ENCODE peak calls at places on chromosomes 3 and 15, in nine cellular contexts. W is activated CD8-positive, alpha-beta memory T cell treated with anti-CD3 and anti-CD28 coated beads for 48 hours; Q is B cell; X is colonic mucosa; P is AG04449; I is GM19239; R is Caco-2; S is CD4-positive, CD25-positive, alpha-beta regulatory T cell; K is adrenal gland. L is an unnamed sample.

GRCh38 chr3:117734431-117734830 is 1024.9 kb downstream of the TUSC7 start:
- DNase-seq in X (no peak), W (no peak), Q (no peak), R (no peak), I (no peak), S (no peak), P (peak; percentile 47), K (no peak), L (no peak)

GRCh38 chr3:114527036-114527644 is 233.3 kb downstream of the TIGIT start:
- DNase-seq in S (peak; percentile 4), I (no peak), X (no peak), K (no peak), W (no peak), R (peak; percentile 5), P (no peak), Q (no peak), L (no peak)

GRCh38 chr3:69105320-69105719 is 17.1 kb downstream of the LMOD3 start:
- DNase-seq in P (no peak), R (no peak), Q (no peak), K (no peak), I (no peak), W (no peak), S (no peak), X (no peak), L (no peak)

GRCh38 chr15:32877201-32877600 is 159.4 kb downstream of the GREM1 start:
- DNase-seq in Q (no peak), P (no peak), W (no peak), X (no peak), K (no peak), S (no peak), I (no peak), R (no peak), L (no peak)

GRCh38 chr3:61704807-61705206 is 143.4 kb downstream of the PTPRG start:
- DNase-seq in S (no peak), X (no peak), K (no peak), P (no peak), R (no peak), I (no peak), W (no peak), Q (no peak), L (no peak)

GRCh38 chr3:173217127-173217526 is 76.1 kb upstream of the SPATA16 start:
- DNase-seq in R (no peak), W (no peak), S (no peak), P (no peak), Q (no peak), K (no peak), X (no peak), I (no peak), L (no peak)

GRCh38 chr3:188863999-188864406 is 307.8 kb upstream of the TPRG1 start:
- DNase-seq in P (peak; percentile 71), Q (no peak), W (no peak), R (no peak), K (no peak), I (no peak), X (no peak), S (no peak), L (no peak)

GRCh38 chr3:142209655-142210054 is 15.7 kb downstream of the GK5 start:
- DNase-seq in R (no peak), X (peak; percentile 54), W (no peak), P (peak; percentile 40), K (peak; percentile 82), Q (no peak), I (no peak), S (no peak), L (no peak)

GRCh38 chr15:42159381-42160015 is 3.1 kb upstream of the PLA2G4F start:
- DNase-seq in S (no peak), Q (no peak), K (peak; percentile 69), P (no peak), I (no peak), X (no peak), W (no peak), R (no peak), L (no peak)

GRCh38 chr3:51721062-51721745 is 14.3 kb downstream of the GRM2 start:
- DNase-seq in P (no peak), S (peak; percentile 24), X (no peak), K (no peak), Q (no peak), W (no peak), R (no peak), I (no peak), L (no peak)

GRCh38 chr15:43796566-43796965 is 3.5 kb downstream of the SERINC4 start:
- DNase-seq in K (no peak), I (no peak), S (no peak), P (no peak), R (no peak), X (no peak), W (no peak), Q (no peak), L (no peak)

GRCh38 chr15:96304839-96305238 is 25.7 kb upstream of the NR2F2 start:
- DNase-seq in I (no peak), X (no peak), Q (no peak), K (no peak), W (no peak), P (no peak), S (no peak), R (no peak), L (no peak)

GRCh38 chr3:87595798-87596197 is 319.4 kb upstream of the POU1F1 start:
- DNase-seq in S (no peak), P (no peak), K (no peak), W (no peak), X (peak; percentile 55), R (no peak), Q (no peak), I (no peak), L (no peak)

GRCh38 chr3:32340039-32340438 is 51.6 kb upstream of the CMTM7 start:
- DNase-seq in X (no peak), K (peak; percentile 61), S (peak; percentile 53), Q (peak; percentile 21), R (peak; percentile 68), I (no peak), P (no peak), W (no peak), L (no peak)

GRCh38 chr15:40286061-40286532 is 3.2 kb upstream of the ANKRD63 start:
- DNase-seq in R (no peak), X (no peak), W (no peak), S (no peak), P (no peak), K (no peak), I (no peak), Q (no peak), L (no peak)

GRCh38 chr3:80688814-80689213 is 921.0 kb upstream of the ROBO1 start:
- DNase-seq in W (no peak), X (no peak), I (no peak), S (no peak), R (peak; percentile 19), Q (no peak), K (no peak), P (no peak), L (no peak)

GRCh38 chr3:122239112-122239511 is 55.6 kb downstream of the CASR start:
- DNase-seq in X (no peak), R (no peak), K (no peak), S (no peak), I (no peak), Q (no peak), P (no peak), W (no peak), L (no peak)

GRCh38 chr15:60390931-60391501 is 6.8 kb downstream of the ANXA2 start:
- DNase-seq in X (peak; percentile 77), S (no peak), Q (no peak), K (peak; percentile 83), I (no peak), R (peak; percentile 39), P (no peak), W (no peak), L (no peak)

GRCh38 chr15:64503197-64503596 is 42.8 kb downstream of the ZNF609 start:
- DNase-seq in P (no peak), X (no peak), I (no peak), S (peak; percentile 24), R (no peak), Q (peak; percentile 6), W (no peak), K (no peak), L (peak; percentile 31)

L was measured in naive thymus-derived CD4-positive, alpha-beta T cell.